ENCODE peak calls at places on chromosomes 13 and 19, in six cellular contexts. K is Caco-2, I is left ventricle myocardium inferior, E is osteoblast, D is cardiac muscle cell, Z is fibroblast of lung. F is an unnamed sample.

GRCh38 chr19:33426621-33427475 is 53.3 kb downstream of the CEBPG start:
- DNase-seq in K (no peak), I (no peak), E (peak; percentile 49), D (no peak), Z (no peak), F (no peak)

GRCh38 chr19:55368701-55369563 is 1.3 kb downstream of the IL11 start:
- DNase-seq in K (peak; percentile 70), I (no peak), E (peak; percentile 100), D (peak; percentile 65), Z (peak; percentile 68), F (no peak)

GRCh38 chr13:21316376-21316775 is 139.9 kb downstream of the MRPL57 start:
- DNase-seq in K (no peak), I (no peak), E (no peak), D (no peak), Z (no peak), F (no peak)

GRCh38 chr19:10450853-10451609 is 30.7 kb downstream of the PDE4A start:
- DNase-seq in K (peak; percentile 43), I (no peak), E (peak; percentile 60), D (no peak), Z (no peak), F (no peak)

GRCh38 chr13:73767747-73768315 is 366.4 kb downstream of the KLF12 start:
- DNase-seq in K (peak; percentile 17), I (no peak), E (no peak), D (no peak), Z (no peak), F (peak; percentile 13)

GRCh38 chr13:45401306-45401705 is 16.9 kb downstream of the SLC25A30 start:
- DNase-seq in K (no peak), I (no peak), E (no peak), D (no peak), Z (no peak), F (no peak)

GRCh38 chr19:15115762-15116615 is 8.8 kb downstream of the SYDE1 start:
- DNase-seq in K (no peak), I (no peak), E (peak; percentile 79), D (no peak), Z (no peak), F (no peak)

GRCh38 chr13:79589605-79590511 is 108.9 kb downstream of the NDFIP2 start:
- DNase-seq in K (no peak), I (no peak), E (no peak), D (peak; percentile 49), Z (no peak), F (no peak)

GRCh38 chr13:73937420-73937819 is 196.8 kb downstream of the KLF12 start:
- DNase-seq in K (no peak), I (no peak), E (no peak), D (no peak), Z (peak; percentile 36), F (no peak)

GRCh38 chr19:34975056-34975455 is 11.0 kb upstream of the ZNF792 start:
- DNase-seq in K (no peak), I (no peak), E (no peak), D (no peak), Z (no peak), F (no peak)

GRCh38 chr19:57689750-57690149 is 8.0 kb downstream of the ZNF551 start:
- DNase-seq in K (no peak), I (no peak), E (no peak), D (no peak), Z (no peak), F (no peak)

GRCh38 chr13:40190656-40191100 is 475.8 kb downstream of the FOXO1 start:
- DNase-seq in K (peak; percentile 30), I (no peak), E (peak; percentile 91), D (peak; percentile 86), Z (peak; percentile 89), F (peak; percentile 71)

GRCh38 chr19:17170538-17171297 is 44.4 kb upstream of the USE1 start:
- DNase-seq in K (no peak), I (no peak), E (peak; percentile 63), D (no peak), Z (no peak), F (no peak)

GRCh38 chr13:76868451-76868850 is 17.8 kb downstream of the KCTD12 start:
- DNase-seq in K (no peak), I (no peak), E (no peak), D (no peak), Z (no peak), F (no peak)

GRCh38 chr13:19321222-19321621 is 139.6 kb upstream of the TUBA3C start:
- DNase-seq in K (no peak), I (no peak), E (no peak), D (no peak), Z (no peak), F (no peak)
- H3K4me1 ChIP-seq in K (no peaks in the 10 kb centered on the region), I (no peaks in the 10 kb centered on the region), E (no peaks in the 10 kb centered on the region), D (no peaks in the 10 kb centered on the region), Z (no peaks in the 10 kb centered on the region), F (no peaks in the 10 kb centered on the region)

GRCh38 chr19:13010038-13010991 is 15.0 kb downstream of the NFIX start:
- DNase-seq in K (no peak), I (peak; percentile 68), E (peak; percentile 98), D (peak; percentile 68), Z (no peak), F (no peak)
- H3K4me1 ChIP-seq in K (peaks cover 8% of the 10 kb centered on the region), I (peaks cover 100% of the 10 kb centered on the region), E (peaks cover 30% of the 10 kb centered on the region), D (no peaks in the 10 kb centered on the region), Z (peaks cover 42% of the 10 kb centered on the region), F (peaks cover 26% of the 10 kb centered on the region)

GRCh38 chr13:98492335-98493034 is 84.4 kb downstream of the STK24 start:
- DNase-seq in K (no peak), I (no peak), E (no peak), D (peak; percentile 39), Z (no peak), F (no peak)
- H3K4me1 ChIP-seq in K (peaks cover 33% of the 10 kb centered on the region), I (peaks cover 88% of the 10 kb centered on the region), E (peaks cover 26% of the 10 kb centered on the region), D (peaks cover 41% of the 10 kb centered on the region), Z (peaks cover 17% of the 10 kb centered on the region), F (peaks cover 78% of the 10 kb centered on the region)

DNA sequence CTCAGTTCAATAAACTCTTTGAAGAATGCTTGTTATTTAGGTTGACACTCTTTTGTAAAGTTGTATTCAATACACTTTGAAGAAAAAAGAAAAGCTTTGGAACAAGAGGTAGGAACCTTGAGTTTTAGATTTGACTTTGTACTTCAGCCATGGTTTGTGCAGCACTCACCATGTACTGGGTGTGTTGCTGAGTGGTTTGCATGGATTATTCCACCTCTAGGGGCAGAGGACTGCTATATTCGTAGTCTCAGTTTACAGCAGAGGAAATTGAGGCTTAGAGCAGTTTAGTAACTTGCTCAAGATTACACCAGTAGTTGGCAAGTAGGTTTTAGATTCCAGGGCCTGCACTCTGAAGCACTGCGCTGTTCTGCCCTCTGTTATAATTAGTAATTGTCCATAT is 68.8 kb downstream of the DNAJC3 start:
- DNase-seq in K (no peak), I (no peak), E (no peak), D (peak; percentile 11), Z (no peak), F (no peak)
- H3K4me1 ChIP-seq in K (peaks cover 28% of the 10 kb centered on the region), I (peaks cover 41% of the 10 kb centered on the region), E (no peaks in the 10 kb centered on the region), D (peaks cover 6% of the 10 kb centered on the region), Z (no peaks in the 10 kb centered on the region), F (peaks cover 12% of the 10 kb centered on the region)

DNA sequence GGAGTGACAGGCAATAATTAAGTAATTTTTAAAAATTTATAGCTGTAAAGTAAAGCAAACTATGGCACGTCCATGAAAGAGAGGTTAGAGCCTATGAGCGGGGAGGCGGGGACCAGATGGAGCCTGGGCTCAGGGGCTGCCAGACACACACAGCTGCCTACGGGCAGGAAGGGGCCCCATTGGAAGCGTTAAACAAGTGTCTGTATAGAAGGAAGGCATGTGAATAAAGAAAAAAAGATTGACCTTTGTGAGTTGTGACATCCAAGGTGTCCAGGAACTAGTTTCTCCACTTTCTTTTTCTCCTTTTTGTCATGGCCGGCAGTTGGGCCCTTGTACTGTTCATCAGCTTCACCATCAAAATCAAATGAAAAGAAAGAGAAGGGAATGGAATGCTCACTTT is 56.8 kb downstream of the LRCH1 start:
- DNase-seq in K (peak; percentile 55), I (no peak), E (no peak), D (no peak), Z (no peak), F (no peak)
- H3K4me1 ChIP-seq in K (peaks cover 63% of the 10 kb centered on the region), I (peaks cover 77% of the 10 kb centered on the region), E (peaks cover under 1% of the 10 kb centered on the region), D (peaks cover 26% of the 10 kb centered on the region), Z (no peaks in the 10 kb centered on the region), F (peaks cover 27% of the 10 kb centered on the region)

GRCh38 chr13:24281188-24282008 is 28.0 kb upstream of the C1QTNF9 start:
- DNase-seq in K (no peak), I (no peak), E (no peak), D (no peak), Z (no peak), F (no peak)

GRCh38 chr13:24280722-24281121 is 28.7 kb upstream of the C1QTNF9 start:
- DNase-seq in K (no peak), I (no peak), E (no peak), D (no peak), Z (no peak), F (no peak)

GRCh38 chr13:24277721-24278120 is 31.7 kb upstream of the C1QTNF9 start:
- DNase-seq in K (no peak), I (no peak), E (no peak), D (no peak), Z (no peak), F (no peak)

GRCh38 chr13:24279267-24279666 is 30.1 kb upstream of the C1QTNF9 start:
- DNase-seq in K (no peak), I (no peak), E (no peak), D (no peak), Z (no peak), F (no peak)

GRCh38 chr13:24279706-24280105 is 29.7 kb upstream of the C1QTNF9 start:
- DNase-seq in K (no peak), I (no peak), E (no peak), D (peak; percentile 54), Z (no peak), F (no peak)
- H3K4me1 ChIP-seq in K (no peaks in the 10 kb centered on the region), I (peaks cover 39% of the 10 kb centered on the region), E (no peaks in the 10 kb centered on the region), D (peaks cover 14% of the 10 kb centered on the region), Z (no peaks in the 10 kb centered on the region), F (peaks cover 80% of the 10 kb centered on the region)

DNA sequence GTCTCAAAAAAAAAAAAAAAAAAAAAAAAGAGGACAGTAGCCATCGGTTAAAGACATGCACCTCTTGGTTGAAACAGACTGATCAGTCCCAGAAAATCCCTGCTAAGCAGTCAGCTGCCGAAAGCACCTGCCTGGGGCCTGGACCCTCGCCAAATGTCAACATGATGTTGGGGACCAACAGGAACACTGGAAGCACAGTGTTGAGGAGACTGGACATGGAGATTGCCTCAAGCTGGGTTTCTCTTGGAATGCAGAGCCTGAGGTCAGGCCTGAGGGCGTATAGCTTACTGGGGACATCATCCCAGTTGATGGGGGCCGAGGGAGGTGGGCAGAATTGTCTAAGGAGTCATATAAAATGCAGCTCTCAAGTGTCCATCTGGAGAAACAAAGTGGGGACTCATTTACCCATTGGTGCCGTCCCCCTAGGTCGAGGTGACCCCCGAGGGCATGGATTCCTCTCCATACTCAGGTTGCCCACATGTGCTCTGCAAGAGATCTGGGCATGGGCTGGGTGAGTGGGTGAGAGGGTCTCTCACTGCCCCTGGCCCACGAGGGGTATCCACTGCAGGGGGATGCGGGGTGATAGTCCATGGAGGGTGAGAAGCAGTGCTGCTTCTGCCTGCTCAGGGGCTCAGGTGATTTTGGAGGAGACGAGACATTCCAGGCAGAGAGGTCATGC is 164.5 kb downstream of the URI1 start:
- DNase-seq in K (no peak), I (no peak), E (peak; percentile 46), D (no peak), Z (no peak), F (no peak)
- H3K4me1 ChIP-seq in K (no peaks in the 10 kb centered on the region), I (no peaks in the 10 kb centered on the region), E (no peaks in the 10 kb centered on the region), D (no peaks in the 10 kb centered on the region), Z (no peaks in the 10 kb centered on the region), F (no peaks in the 10 kb centered on the region)

F was measured in CD4-positive, alpha-beta memory T cell.